ENCODE peak calls at places on chromosomes 3 and 15, in ten cellular contexts. J is A549; M is esophagus squamous epithelium; R is endothelial cell of umbilical vein; T is MM.1S; N is CD8-positive, alpha-beta T cell; O is BE2C; D is upper lobe of right lung; H is PC-3; L is heart left ventricle. A is an unnamed sample. For H3K4me1, the result is how much of the 10 kb centered on the place peaks cover.

GRCh38 chr3:49967307-49967706 is 27.4 kb downstream of the RBM6 start:
- DNase-seq in J (no peak), M (no peak), R (no peak), T (no peak), N (no peak), O (no peak), D (no peak), H (no peak), L (no peak), A (no peak)

GRCh38 chr3:12840591-12841084 is 727 bp downstream of the RPL32 start:
- DNase-seq in J (no peak), M (no peak), R (no peak), T (no peak), N (no peak), O (no peak), D (no peak), H (no peak), L (no peak), A (no peak)

GRCh38 chr15:47609693-47610092 is 107.6 kb upstream of the SEMA6D start:
- DNase-seq in J (no peak), M (no peak), R (no peak), T (no peak), N (no peak), O (peak), D (no peak), H (no peak), L (no peak), A (no peak)

GRCh38 chr15:34275721-34276120 is 50.9 kb downstream of the EMC4 start:
- DNase-seq in J (peak), M (no peak), R (no peak), T (no peak), N (no peak), O (no peak), D (no peak), H (peak), L (no peak), A (no peak)

GRCh38 chr3:105806361-105806760 is 62.5 kb downstream of the CBLB start:
- DNase-seq in J (peak), M (no peak), R (peak), T (no peak), N (no peak), O (no peak), D (no peak), H (peak), L (no peak), A (no peak)

GRCh38 chr3:180329187-180329586 is 272.8 kb upstream of the TTC14 start:
- DNase-seq in J (no peak), M (no peak), R (no peak), T (no peak), N (no peak), O (no peak), D (no peak), H (no peak), L (no peak), A (no peak)

GRCh38 chr15:79130535-79131130 is 40.1 kb upstream of the RASGRF1 start:
- DNase-seq in J (no peak), M (no peak), R (no peak), T (no peak), N (no peak), O (peak), D (no peak), H (peak), L (no peak), A (no peak)

GRCh38 chr3:64016941-64017620 is 6.2 kb downstream of the PSMD6 start:
- DNase-seq in J (no peak), M (no peak), R (no peak), T (no peak), N (no peak), O (no peak), D (no peak), H (no peak), L (no peak), A (no peak)

GRCh38 chr15:39579487-39580116 is 1.3 kb upstream of the THBS1 start:
- DNase-seq in J (peak), M (no peak), R (peak), T (no peak), N (no peak), O (no peak), D (peak), H (peak), L (peak), A (peak)

GRCh38 chr3:131602011-131602779 is 99.4 kb upstream of the MRPL3 start:
- DNase-seq in J (peak), M (no peak), R (no peak), T (no peak), N (no peak), O (peak), D (no peak), H (no peak), L (no peak), A (no peak)

GRCh38 chr15:39756806-39757522 is 25.7 kb downstream of the FSIP1 start:
- DNase-seq in J (peak), M (no peak), R (peak), T (peak), N (no peak), O (peak), D (no peak), H (peak), L (no peak), A (peak)

GRCh38 chr3:55819005-55819404 is 331.9 kb upstream of the WNT5A start:
- DNase-seq in J (no peak), M (no peak), R (no peak), T (no peak), N (no peak), O (no peak), D (no peak), H (no peak), L (no peak), A (no peak)

GRCh38 chr3:13812039-13812438 is 67.8 kb downstream of the WNT7A start:
- DNase-seq in J (no peak), M (no peak), R (no peak), T (no peak), N (no peak), O (no peak), D (no peak), H (no peak), L (no peak), A (no peak)

GRCh38 chr15:64344651-64345262 is 11.2 kb downstream of the CSNK1G1 start:
- DNase-seq in J (no peak), M (no peak), R (peak), T (no peak), N (no peak), O (no peak), D (no peak), H (no peak), L (no peak), A (no peak)

GRCh38 chr15:59282515-59283337 is 76.1 kb downstream of the LDHAL6B start:
- DNase-seq in J (peak), M (no peak), R (no peak), T (no peak), N (no peak), O (no peak), D (no peak), H (no peak), L (no peak), A (no peak)

GRCh38 chr15:68711406-68711805 is 109.3 kb downstream of the ANP32A start:
- DNase-seq in J (no peak), M (no peak), R (no peak), T (no peak), N (no peak), O (no peak), D (no peak), H (no peak), L (no peak), A (no peak)

GRCh38 chr3:135235541-135235940 is 440.5 kb downstream of the EPHB1 start:
- DNase-seq in J (no peak), M (no peak), R (no peak), T (no peak), N (no peak), O (no peak), D (no peak), H (no peak), L (no peak), A (no peak)

GRCh38 chr3:186839874-186840641 is 2.5 kb upstream of the ADIPOQ start:
- DNase-seq in J (no peak), M (no peak), R (no peak), T (no peak), N (no peak), O (no peak), D (no peak), H (peak), L (no peak), A (no peak)

GRCh38 chr3:154886437-154886836 is 193.7 kb upstream of the MME start:
- DNase-seq in J (no peak), M (no peak), R (no peak), T (no peak), N (no peak), O (no peak), D (no peak), H (peak), L (no peak), A (no peak)

GRCh38 chr3:13749063-13749764 is 130.7 kb downstream of the WNT7A start:
- DNase-seq in J (no peak), M (no peak), R (no peak), T (no peak), N (no peak), O (no peak), D (no peak), H (no peak), L (no peak), A (no peak)

GRCh38 chr3:112086857-112087524 is 802 bp downstream of the C3orf52 start:
- DNase-seq in J (peak), M (no peak), R (no peak), T (no peak), N (no peak), O (no peak), D (no peak), H (peak), L (no peak), A (no peak)

GRCh38 chr15:80549191-80549590 is 145.0 kb downstream of the ARNT2 start:
- DNase-seq in J (no peak), M (no peak), R (no peak), T (no peak), N (no peak), O (no peak), D (no peak), H (peak), L (no peak), A (no peak)

GRCh38 chr3:134627831-134628230 is 23.0 kb downstream of the KY start:
- DNase-seq in J (peak), M (no peak), R (no peak), T (no peak), N (no peak), O (no peak), D (no peak), H (peak), L (no peak), A (no peak)

GRCh38 chr3:15426579-15427118 is 695 bp downstream of the METTL6 start:
- DNase-seq in J (no peak), M (no peak), R (no peak), T (no peak), N (no peak), O (no peak), D (no peak), H (no peak), L (no peak), A (no peak)

GRCh38 chr15:94306700-94307650 is 75.6 kb downstream of the MCTP2 start:
- DNase-seq in J (no peak), M (no peak), R (no peak), T (no peak), N (no peak), O (no peak), D (no peak), H (no peak), L (no peak), A (no peak)

GRCh38 chr3:52388348-52388821 is 56.5 kb downstream of the SEMA3G start:
- DNase-seq in J (no peak), M (no peak), R (no peak), T (no peak), N (no peak), O (no peak), D (no peak), H (no peak), L (no peak), A (no peak)

GRCh38 chr3:170632780-170633179 is 46.9 kb upstream of the SLC7A14 start:
- DNase-seq in J (no peak), M (no peak), R (no peak), T (peak), N (no peak), O (no peak), D (no peak), H (peak), L (no peak), A (no peak)

GRCh38 chr15:101323793-101324505 is 28.9 kb upstream of the SNRPA1 start:
- DNase-seq in J (no peak), M (no peak), R (no peak), T (no peak), N (no peak), O (no peak), D (peak), H (no peak), L (no peak), A (no peak)

GRCh38 chr15:33354411-33354810 is 43.6 kb downstream of the RYR3 start:
- DNase-seq in J (no peak), M (no peak), R (no peak), T (no peak), N (no peak), O (no peak), D (no peak), H (no peak), L (no peak), A (no peak)

GRCh38 chr3:132432639-132433038 is 15.3 kb downstream of the DNAJC13 start:
- DNase-seq in J (peak), M (no peak), R (peak), T (no peak), N (no peak), O (peak), D (no peak), H (peak), L (no peak), A (no peak)

GRCh38 chr3:135041586-135041985 is 246.5 kb downstream of the EPHB1 start:
- DNase-seq in J (no peak), M (no peak), R (no peak), T (no peak), N (no peak), O (no peak), D (no peak), H (no peak), L (no peak), A (no peak)

GRCh38 chr15:74403981-74404563 is 29.7 kb downstream of the SEMA7A start:
- DNase-seq in J (no peak), M (no peak), R (no peak), T (no peak), N (no peak), O (no peak), D (no peak), H (no peak), L (no peak), A (no peak)

GRCh38 chr15:31341036-31341435 is 14.4 kb downstream of the KLF13 start:
- DNase-seq in J (no peak), M (no peak), R (no peak), T (no peak), N (no peak), O (no peak), D (peak), H (no peak), L (no peak), A (no peak)

GRCh38 chr15:31339558-31339895 is 12.9 kb downstream of the KLF13 start:
- DNase-seq in J (no peak), M (no peak), R (no peak), T (no peak), N (no peak), O (no peak), D (no peak), H (no peak), L (no peak), A (no peak)

GRCh38 chr15:31340591-31340990 is 14.0 kb downstream of the KLF13 start:
- DNase-seq in J (no peak), M (no peak), R (no peak), T (no peak), N (no peak), O (no peak), D (peak), H (no peak), L (no peak), A (no peak)

GRCh38 chr15:31338879-31339557 is 12.4 kb downstream of the KLF13 start:
- DNase-seq in J (peak), M (no peak), R (peak), T (no peak), N (no peak), O (peak), D (peak), H (peak), L (peak), A (no peak)

GRCh38 chr15:31340047-31340446 is 13.4 kb downstream of the KLF13 start:
- DNase-seq in J (no peak), M (no peak), R (no peak), T (no peak), N (no peak), O (no peak), D (peak), H (no peak), L (no peak), A (no peak)
- H3K4me1 ChIP-seq in J (under half), M (half or more), R (under half), T (half or more), N (half or more), O (under half), D (half or more), H (under half), L (half or more), A (half or more)

GRCh38 chr3:4722103-4722502 is 229.0 kb downstream of the ITPR1 start:
- DNase-seq in J (peak), M (no peak), R (peak), T (no peak), N (no peak), O (no peak), D (peak), H (peak), L (no peak), A (no peak)
- TF ChIP-seq CTCF in J (peak), M (peak), R (peak), T (peak), N (no peak), O (peak), D (peak), H (peak), L (peak), A (peak)

GRCh38 chr15:29818141-29818540 is 4.1 kb downstream of the TJP1 start:
- DNase-seq in J (no peak), M (no peak), R (peak), T (no peak), N (no peak), O (no peak), D (no peak), H (peak), L (no peak), A (no peak)

GRCh38 chr15:29813009-29813408 is 9.3 kb downstream of the TJP1 start:
- DNase-seq in J (no peak), M (no peak), R (no peak), T (no peak), N (no peak), O (no peak), D (no peak), H (peak), L (no peak), A (no peak)

GRCh38 chr15:29815705-29816042 is 6.6 kb downstream of the TJP1 start:
- DNase-seq in J (no peak), M (no peak), R (no peak), T (no peak), N (no peak), O (no peak), D (no peak), H (no peak), L (no peak), A (no peak)

GRCh38 chr15:29812384-29812694 is 9.9 kb downstream of the TJP1 start:
- DNase-seq in J (peak), M (no peak), R (peak), T (no peak), N (no peak), O (no peak), D (no peak), H (peak), L (no peak), A (no peak)

DNA sequence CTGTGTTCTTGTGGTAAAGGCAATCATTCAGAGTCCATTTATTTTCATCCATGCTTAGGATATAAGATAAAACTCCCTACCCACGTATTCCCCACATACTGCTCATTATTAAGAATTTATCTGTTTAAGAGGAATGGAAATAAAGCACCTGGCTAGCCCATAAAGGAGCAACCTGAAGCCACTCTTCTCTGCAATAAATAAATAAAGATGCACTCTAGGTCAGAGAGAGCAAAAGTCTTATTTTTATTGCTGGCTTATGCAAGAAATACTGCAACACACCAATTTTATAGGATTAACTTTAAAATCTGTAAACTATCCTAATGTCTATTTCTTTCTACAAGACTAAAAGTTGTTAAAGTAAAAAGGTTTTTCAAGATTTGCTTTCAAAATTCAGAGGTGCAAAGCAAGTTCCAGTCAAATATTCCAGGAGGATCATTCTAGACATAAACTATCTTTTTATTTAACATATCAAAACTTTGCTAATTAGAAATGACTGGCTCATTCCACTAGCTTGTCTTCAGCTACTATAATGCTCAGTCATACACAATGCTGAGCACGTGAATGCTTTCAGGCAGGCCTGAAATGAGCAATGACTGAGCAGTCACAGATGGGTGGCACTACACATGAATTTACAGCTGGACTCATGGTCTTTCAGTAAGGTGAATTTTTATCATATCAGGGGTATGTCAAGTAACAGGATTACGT is 7.1 kb downstream of the TJP1 start:
- DNase-seq in J (peak), M (no peak), R (peak), T (no peak), N (no peak), O (no peak), D (no peak), H (peak), L (no peak), A (no peak)
- H3K4me1 ChIP-seq in J (half or more), M (half or more), R (under half), T (under half), N (under half), O (under half), D (under half), H (half or more), L (half or more), A (half or more)

GRCh38 chr15:41022487-41023090 is 69.3 kb downstream of the CHAC1 start:
- DNase-seq in J (peak), M (no peak), R (peak), T (peak), N (peak), O (peak), D (no peak), H (peak), L (no peak), A (peak)
- TF ChIP-seq CTCF in J (peak), M (peak), R (peak), T (peak), N (peak), O (peak), D (peak), H (peak), L (peak), A (peak)